ENCODE peak calls at places on chromosomes 5 and 9, in eight cellular contexts. C is DND-41, G is HepG2, K is PC-3, P is colonic mucosa, L is HCT116, M is mesendoderm, F is IMR-90. H is an unnamed sample.

GRCh38 chr5:169711826-169712225 is 74.8 kb downstream of the DOCK2 start:
- DNase-seq in C (no peak), G (no peak), K (no peak), P (no peak), L (no peak), M (peak; percentile 6), F (no peak), H (no peak)

GRCh38 chr9:97562542-97562941 is 61.1 kb downstream of the TMOD1 start:
- DNase-seq in C (no peak), G (no peak), K (no peak), P (peak; percentile 15), L (no peak), M (no peak), F (no peak), H (no peak)

GRCh38 chr9:98826716-98827115 is 19.2 kb downstream of the GALNT12 start:
- DNase-seq in C (no peak), G (no peak), K (no peak), P (no peak), L (no peak), M (no peak), F (no peak), H (no peak)

GRCh38 chr5:151424892-151425523 is 22.4 kb upstream of the SLC36A1 start:
- DNase-seq in C (no peak), G (no peak), K (no peak), P (no peak), L (no peak), M (peak; percentile 26), F (no peak), H (no peak)

GRCh38 chr5:150540615-150541396 is 32.9 kb downstream of the NDST1 start:
- DNase-seq in C (no peak), G (peak; percentile 65), K (peak; percentile 86), P (no peak), L (no peak), M (no peak), F (peak; percentile 98), H (no peak)

GRCh38 chr5:40413747-40414146 is 266.0 kb upstream of the PTGER4 start:
- DNase-seq in C (no peak), G (no peak), K (no peak), P (no peak), L (no peak), M (no peak), F (peak; percentile 61), H (no peak)

GRCh38 chr5:66840527-66841013 is 244.4 kb downstream of the MAST4 start:
- DNase-seq in C (no peak), G (peak; percentile 29), K (peak; percentile 1), P (no peak), L (no peak), M (no peak), F (no peak), H (peak; percentile 67)

GRCh38 chr5:89712135-89712700 is 697.3 kb downstream of the CETN3 start:
- DNase-seq in C (no peak), G (no peak), K (no peak), P (no peak), L (no peak), M (peak; percentile 72), F (no peak), H (no peak)

GRCh38 chr5:20028506-20028905 is 40.5 kb upstream of the CDH18 start:
- DNase-seq in C (no peak), G (no peak), K (no peak), P (no peak), L (no peak), M (no peak), F (no peak), H (no peak)

GRCh38 chr9:100473271-100474081 is 527 bp downstream of the TMEFF1 start:
- DNase-seq in C (no peak), G (no peak), K (peak; percentile 20), P (peak; percentile 19), L (no peak), M (peak; percentile 74), F (peak; percentile 29), H (peak; percentile 46)

GRCh38 chr5:158701406-158702177 is 398.1 kb downstream of the EBF1 start:
- DNase-seq in C (no peak), G (no peak), K (peak; percentile 66), P (no peak), L (no peak), M (no peak), F (no peak), H (no peak)

GRCh38 chr5:158699336-158699735 is 400.4 kb downstream of the EBF1 start:
- DNase-seq in C (no peak), G (no peak), K (no peak), P (no peak), L (no peak), M (no peak), F (no peak), H (no peak)

GRCh38 chr5:158698768-158699167 is 400.9 kb downstream of the EBF1 start:
- DNase-seq in C (no peak), G (no peak), K (no peak), P (no peak), L (no peak), M (no peak), F (no peak), H (no peak)

GRCh38 chr5:158700997-158701391 is 398.7 kb downstream of the EBF1 start:
- DNase-seq in C (no peak), G (no peak), K (no peak), P (no peak), L (no peak), M (no peak), F (no peak), H (no peak)

DNA sequence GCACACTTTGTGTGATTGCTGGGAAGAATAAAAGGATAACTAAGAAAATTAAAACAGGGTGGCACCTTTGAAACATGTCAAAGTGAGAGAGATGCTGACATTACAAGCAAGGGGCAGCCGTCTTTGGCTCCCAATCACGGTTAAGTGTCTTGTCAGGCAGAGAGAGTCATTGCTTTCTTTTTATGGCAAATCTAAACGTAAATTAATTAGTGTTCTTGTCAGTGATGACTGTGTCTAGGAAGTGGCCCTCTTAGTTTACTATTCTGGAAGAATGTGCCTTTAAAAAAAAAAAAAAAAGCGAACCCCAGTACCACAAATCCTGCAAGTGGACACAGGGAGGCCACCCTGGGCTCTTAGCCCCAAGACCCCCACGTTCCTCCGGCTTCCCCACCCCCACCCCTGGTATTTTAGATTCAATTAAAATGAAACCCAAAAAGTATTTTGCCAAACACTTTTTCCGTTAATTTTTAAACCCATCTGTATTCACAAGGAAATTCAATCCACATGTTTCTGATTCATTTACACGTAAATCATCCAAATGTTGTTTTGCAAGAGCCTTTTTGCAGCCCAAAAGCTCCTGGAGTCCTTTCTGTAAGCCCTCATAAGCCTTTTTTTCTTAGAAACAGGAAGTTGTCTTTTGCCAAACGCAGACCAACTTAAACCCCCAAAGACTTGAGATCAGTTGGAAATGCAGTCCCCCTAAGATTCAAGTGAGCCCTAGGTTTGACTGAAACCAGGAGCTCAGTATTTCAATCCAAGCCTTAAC is 399.3 kb downstream of the EBF1 start:
- DNase-seq in C (no peak), G (no peak), K (no peak), P (no peak), L (no peak), M (no peak), F (no peak), H (no peak)
- H3K9ac ChIP-seq in C (no peak overlapping the region), G (no peak overlapping the region), K (no peak overlapping the region), P (no peak overlapping the region), L (no peak overlapping the region), M (no peak overlapping the region), F (no peak overlapping the region), H (no peak overlapping the region)

DNA sequence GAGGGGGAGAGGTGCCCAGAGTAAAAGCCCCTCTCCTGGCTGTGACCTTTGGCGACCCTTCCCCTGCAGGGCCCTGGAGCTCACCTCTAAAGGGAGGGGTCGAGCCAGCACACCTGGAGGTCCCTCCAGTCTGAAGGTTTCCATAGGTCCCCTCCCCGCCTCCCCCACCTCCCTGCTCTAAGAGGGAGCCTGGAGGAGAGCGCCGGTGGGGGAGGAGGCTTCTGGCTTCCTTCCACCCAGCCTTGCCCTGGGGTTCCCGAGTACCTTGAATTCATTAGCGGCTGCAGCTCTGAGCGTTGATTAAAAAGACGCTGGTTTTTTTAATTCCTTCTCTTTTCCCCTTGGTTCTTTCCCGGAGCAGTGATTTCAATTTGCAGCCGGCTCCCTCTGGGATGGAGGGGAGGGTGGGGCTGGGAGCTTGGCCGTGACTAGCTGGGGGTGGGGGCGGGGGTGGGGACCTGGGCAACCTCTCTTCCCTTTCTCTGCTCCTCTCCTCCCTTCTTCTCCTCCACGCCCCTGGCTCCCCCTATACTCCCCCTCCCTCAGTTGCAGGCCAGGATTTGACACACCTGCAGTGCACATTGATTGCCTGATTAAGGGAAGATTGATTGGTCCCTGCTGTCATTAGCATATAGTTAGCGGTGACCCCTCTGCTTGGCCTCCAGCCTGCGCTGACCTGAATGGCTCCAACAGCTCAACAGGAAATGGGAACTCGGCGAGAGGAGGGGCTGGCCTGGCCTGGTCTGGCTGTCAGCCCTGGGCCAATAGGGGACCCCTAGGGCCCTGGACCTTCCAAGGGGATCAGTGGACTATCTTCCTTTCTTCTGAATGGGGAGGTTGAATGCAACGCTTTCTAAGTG is 67.5 kb upstream of the RAPGEF1 start:
- DNase-seq in C (no peak), G (no peak), K (no peak), P (no peak), L (no peak), M (peak; percentile 79), F (no peak), H (no peak)
- H3K9ac ChIP-seq in C (no peak overlapping the region), G (no peak overlapping the region), K (no peak overlapping the region), P (no peak overlapping the region), L (no peak overlapping the region), M (no peak overlapping the region), F (no peak overlapping the region), H (no peak overlapping the region)

GRCh38 chr9:112180387-112180881 is 5.3 kb upstream of the SUSD1 start:
- DNase-seq in C (peak; percentile 80), G (peak; percentile 86), K (peak; percentile 43), P (no peak), L (no peak), M (peak; percentile 54), F (no peak), H (no peak)
- H3K9ac ChIP-seq in C (peak overlapping the region; percentile 34), G (peak overlapping the region; percentile 35), K (no peak overlapping the region), P (no peak overlapping the region), L (no peak overlapping the region), M (no peak overlapping the region), F (no peak overlapping the region), H (no peak overlapping the region)

GRCh38 chr5:14810941-14811573 is 60.5 kb downstream of the ANKH start:
- DNase-seq in C (no peak), G (no peak), K (no peak), P (no peak), L (no peak), M (no peak), F (no peak), H (no peak)

GRCh38 chr5:14809369-14810144 is 62.0 kb downstream of the ANKH start:
- DNase-seq in C (peak; percentile 86), G (peak; percentile 65), K (peak; percentile 93), P (peak; percentile 40), L (peak; percentile 79), M (peak; percentile 28), F (peak; percentile 93), H (peak; percentile 91)

GRCh38 chr5:14810282-14810681 is 61.3 kb downstream of the ANKH start:
- DNase-seq in C (no peak), G (no peak), K (no peak), P (no peak), L (no peak), M (no peak), F (no peak), H (peak; percentile 12)

GRCh38 chr5:14806452-14806851 is 65.1 kb downstream of the ANKH start:
- DNase-seq in C (no peak), G (no peak), K (no peak), P (no peak), L (no peak), M (no peak), F (peak; percentile 89), H (no peak)

DNA sequence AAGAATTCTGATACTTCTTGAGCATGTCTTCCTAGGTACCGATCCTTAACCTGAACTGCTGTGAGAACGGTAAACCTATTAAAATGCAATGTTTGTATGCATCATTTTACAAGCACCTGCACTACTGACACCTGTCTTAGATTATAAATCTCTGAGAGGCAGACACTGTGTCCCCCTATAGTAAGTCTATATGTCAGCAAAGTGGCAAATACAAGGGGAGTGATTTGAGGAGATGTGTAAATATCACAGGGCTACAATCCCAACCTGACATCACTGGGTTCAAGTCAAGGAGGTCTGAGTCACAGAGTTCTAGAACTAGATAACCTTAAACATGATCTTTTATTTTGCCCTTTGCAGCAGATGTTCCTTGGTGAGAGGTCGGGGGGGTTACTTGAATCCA is 64.1 kb downstream of the ANKH start:
- DNase-seq in C (no peak), G (no peak), K (no peak), P (no peak), L (no peak), M (no peak), F (no peak), H (no peak)
- H3K9ac ChIP-seq in C (no peak overlapping the region), G (no peak overlapping the region), K (no peak overlapping the region), P (no peak overlapping the region), L (no peak overlapping the region), M (no peak overlapping the region), F (no peak overlapping the region), H (no peak overlapping the region)